ENCODE peak calls at places on chromosomes 7 and 10, in four cellular contexts. O, X, B and T are unnamed samples.

GRCh38 chr7:28483112-28483511 is 70.8 kb downstream of the CREB5 start:
- DNase-seq in O (no peak), X (no peak), B (no peak), T (peak)

GRCh38 chr10:92265687-92266258 is 25.1 kb downstream of the CPEB3 start:
- DNase-seq in O (no peak), X (no peak), B (no peak), T (no peak)

GRCh38 chr10:78384021-78384420 is 350.4 kb downstream of the RPS24 start:
- DNase-seq in O (no peak), X (no peak), B (no peak), T (no peak)

GRCh38 chr10:62742447-62743105 is 61.9 kb upstream of the ADO start:
- DNase-seq in O (no peak), X (no peak), B (no peak), T (no peak)

GRCh38 chr7:51471199-51472016 is 154.8 kb upstream of the COBL start:
- DNase-seq in O (no peak), X (no peak), B (no peak), T (peak)

GRCh38 chr10:31923389-31923788 is 5.2 kb downstream of the ARHGAP12 start:
- DNase-seq in O (no peak), X (no peak), B (no peak), T (no peak)

GRCh38 chr7:98562336-98563182 is 54.5 kb upstream of the NPTX2 start:
- DNase-seq in O (no peak), X (no peak), B (no peak), T (no peak)

GRCh38 chr7:74203157-74203556 is 6.6 kb upstream of the LAT2 start:
- DNase-seq in O (peak), X (peak), B (no peak), T (peak)

GRCh38 chr10:77350711-77351119 is 286.9 kb downstream of the KCNMA1 start:
- DNase-seq in O (no peak), X (peak), B (no peak), T (no peak)

GRCh38 chr10:11882646-11883375 is 59.7 kb downstream of the PROSER2 start:
- DNase-seq in O (no peak), X (no peak), B (no peak), T (no peak)

GRCh38 chr7:6380310-6381095 is 67.3 kb downstream of the DAGLB start:
- DNase-seq in O (no peak), X (no peak), B (no peak), T (no peak)

GRCh38 chr10:124119933-124120332 is 26.5 kb upstream of the CHST15 start:
- DNase-seq in O (no peak), X (no peak), B (no peak), T (no peak)

GRCh38 chr7:140297192-140297591 is 101.1 kb downstream of the SLC37A3 start:
- DNase-seq in O (no peak), X (no peak), B (no peak), T (peak)
- TF ChIP-seq JUNB in O (no peak), X (no peak), B (no peak), T (no peak)

GRCh38 chr7:37332218-37333016 is 116.2 kb downstream of the ELMO1 start:
- DNase-seq in O (no peak), X (no peak), B (no peak), T (no peak)

GRCh38 chr7:37330775-37331174 is 117.9 kb downstream of the ELMO1 start:
- DNase-seq in O (no peak), X (no peak), B (no peak), T (no peak)

GRCh38 chr7:37327288-37327687 is 121.4 kb downstream of the ELMO1 start:
- DNase-seq in O (no peak), X (no peak), B (no peak), T (no peak)

GRCh38 chr7:37333075-37333474 is 115.6 kb downstream of the ELMO1 start:
- DNase-seq in O (no peak), X (no peak), B (no peak), T (no peak)

GRCh38 chr7:37329940-37330339 is 118.7 kb downstream of the ELMO1 start:
- DNase-seq in O (no peak), X (no peak), B (no peak), T (no peak)
- TF ChIP-seq POLR2AphosphoS5 in O (no peak), X (no peak), B (no peak), T (no peak)

GRCh38 chr7:150980663-150981062 is 2.5 kb upstream of the KCNH2 start:
- DNase-seq in O (no peak), X (no peak), B (no peak), T (peak)

GRCh38 chr7:150977382-150978135 is 562 bp downstream of the KCNH2 start:
- DNase-seq in O (no peak), X (no peak), B (no peak), T (peak)

GRCh38 chr7:150979706-150980390 is 1.7 kb upstream of the KCNH2 start:
- DNase-seq in O (no peak), X (no peak), B (no peak), T (no peak)

GRCh38 chr7:150976529-150977381 is 1.4 kb downstream of the KCNH2 start:
- DNase-seq in O (no peak), X (peak), B (no peak), T (peak)

GRCh38 chr7:150978136-150978789 is at the start of gene KCNH2:
- DNase-seq in O (no peak), X (peak), B (no peak), T (peak)
- TF ChIP-seq EZH2 in O (no peak), X (no peak), B (no peak), T (no peak)

GRCh38 chr10:7872041-7872442 is 53.7 kb downstream of the TAF3 start:
- DNase-seq in O (no peak), X (peak), B (no peak), T (peak)
- TF ChIP-seq JUNB in O (no peak), X (no peak), B (no peak), T (no peak)